ENCODE peak calls at places on chromosomes 12 and 14, in four cellular contexts. C, I, S and V are unnamed samples.

GRCh38 chr14:73457050-73457934 is 1.1 kb downstream of the NUMB start:
- DNase-seq in C (no peak), S (no peak), I (peak; percentile 3), V (peak; percentile 78)

GRCh38 chr12:115835445-115835844 is 442.0 kb downstream of the MED13L start:
- DNase-seq in I (no peak), S (no peak), C (no peak), V (no peak)

GRCh38 chr12:47816646-47817271 is 2.9 kb downstream of the HDAC7 start:
- DNase-seq in S (peak; percentile 61), I (no peak), C (no peak), V (no peak)

GRCh38 chr14:22577334-22577908 is 11.6 kb downstream of the DAD1 start:
- DNase-seq in C (no peak), S (no peak), I (no peak), V (no peak)

GRCh38 chr12:56377310-56377988 is 14.8 kb upstream of the APOF start:
- DNase-seq in C (no peak), I (no peak), S (no peak), V (peak; percentile 59)

GRCh38 chr12:84632556-84632955 is 280.0 kb downstream of the SLC6A15 start:
- DNase-seq in I (no peak), C (no peak), S (no peak), V (no peak)

GRCh38 chr12:1553987-1554982 is 40.1 kb downstream of the FBXL14 start:
- DNase-seq in S (no peak), I (no peak), C (no peak), V (no peak)

GRCh38 chr12:85036241-85036707 is at the start of the genes LRRIQ1 and TSPAN19:
- DNase-seq in I (no peak), S (peak; percentile 22), C (peak; percentile 12), V (peak; percentile 88)

GRCh38 chr12:52249041-52249461 is 16.0 kb downstream of the KRT7 start:
- DNase-seq in I (no peak), C (no peak), S (no peak), V (no peak)

GRCh38 chr12:76030378-76031080 is 1.0 kb downstream of the PHLDA1 start:
- DNase-seq in I (peak; percentile 23), S (peak; percentile 57), C (peak; percentile 55), V (no peak)

GRCh38 chr14:65478596-65478995 is 66.1 kb downstream of the FUT8 start:
- DNase-seq in I (no peak), C (no peak), S (no peak), V (peak; percentile 70)

GRCh38 chr12:10136637-10137205 is 6.7 kb upstream of the CLEC7A start:
- DNase-seq in I (no peak), C (no peak), S (no peak), V (no peak)

GRCh38 chr12:124422142-124422569 is 127.3 kb downstream of the RFLNA start:
- DNase-seq in S (no peak), I (no peak), C (no peak), V (peak; percentile 47)

GRCh38 chr14:105055736-105056302 is 9.4 kb downstream of the GPR132 start:
- DNase-seq in S (no peak), I (no peak), C (no peak), V (no peak)

GRCh38 chr14:59028476-59029202 is 159.8 kb upstream of the DAAM1 start:
- DNase-seq in S (peak; percentile 71), C (no peak), I (no peak), V (peak; percentile 58)

GRCh38 chr14:81384900-81385299 is 15.2 kb downstream of the STON2 start:
- DNase-seq in C (no peak), I (no peak), S (no peak), V (peak; percentile 70)